ENCODE peak calls at places on chromosomes 16 and 17, in seven cellular contexts. One of them, this sample, is unnamed.

GRCh38 chr17:18314059-18314730 is 599 bp downstream of the TOP3A start:
- DNase-seq in body of pancreas: no peak
- DNase-seq in thoracic aorta: no peak
- DNase-seq in fibroblast of mammary gland: no peak
- DNase-seq in hepatocyte: no peak
- DNase-seq in neural progenitor cell: peak
- DNase-seq in lower lobe of right lung: no peak
- DNase-seq in this sample: peak

GRCh38 chr16:1287982-1288670 is 21.3 kb upstream of the UBE2I start:
- DNase-seq in body of pancreas: no peak
- DNase-seq in thoracic aorta: no peak
- DNase-seq in fibroblast of mammary gland: no peak
- DNase-seq in hepatocyte: no peak
- DNase-seq in neural progenitor cell: no peak
- DNase-seq in lower lobe of right lung: no peak
- DNase-seq in this sample: peak

GRCh38 chr16:85888405-85889331 is 10.3 kb upstream of the IRF8 start:
- DNase-seq in body of pancreas: no peak
- DNase-seq in thoracic aorta: no peak
- DNase-seq in fibroblast of mammary gland: peak
- DNase-seq in hepatocyte: no peak
- DNase-seq in neural progenitor cell: no peak
- DNase-seq in lower lobe of right lung: no peak
- DNase-seq in this sample: no peak

GRCh38 chr17:17304521-17304985 is 1.4 kb downstream of the NT5M start:
- DNase-seq in body of pancreas: no peak
- DNase-seq in thoracic aorta: no peak
- DNase-seq in fibroblast of mammary gland: no peak
- DNase-seq in hepatocyte: no peak
- DNase-seq in neural progenitor cell: no peak
- DNase-seq in lower lobe of right lung: no peak
- DNase-seq in this sample: no peak

GRCh38 chr17:44354582-44355309 is 8.9 kb downstream of the FAM171A2 start:
- DNase-seq in body of pancreas: peak
- DNase-seq in thoracic aorta: no peak
- DNase-seq in fibroblast of mammary gland: no peak
- DNase-seq in hepatocyte: peak
- DNase-seq in neural progenitor cell: peak
- DNase-seq in lower lobe of right lung: no peak
- DNase-seq in this sample: no peak

GRCh38 chr16:71923941-71924690 is 28.8 kb downstream of the IST1 start:
- DNase-seq in body of pancreas: no peak
- DNase-seq in thoracic aorta: no peak
- DNase-seq in fibroblast of mammary gland: peak
- DNase-seq in hepatocyte: no peak
- DNase-seq in neural progenitor cell: no peak
- DNase-seq in lower lobe of right lung: no peak
- DNase-seq in this sample: no peak

GRCh38 chr17:54749157-54749556 is 151.5 kb upstream of the TOM1L1 start:
- DNase-seq in body of pancreas: no peak
- DNase-seq in thoracic aorta: no peak
- DNase-seq in fibroblast of mammary gland: no peak
- DNase-seq in hepatocyte: no peak
- DNase-seq in neural progenitor cell: peak
- DNase-seq in lower lobe of right lung: no peak
- DNase-seq in this sample: no peak

GRCh38 chr17:37752482-37752881 is 7.6 kb upstream of the HNF1B start:
- DNase-seq in body of pancreas: no peak
- DNase-seq in thoracic aorta: no peak
- DNase-seq in fibroblast of mammary gland: peak
- DNase-seq in hepatocyte: peak
- DNase-seq in neural progenitor cell: no peak
- DNase-seq in lower lobe of right lung: no peak
- DNase-seq in this sample: no peak

GRCh38 chr17:67477687-67478086 is 100.6 kb downstream of the PITPNC1 start:
- DNase-seq in body of pancreas: no peak
- DNase-seq in thoracic aorta: no peak
- DNase-seq in fibroblast of mammary gland: peak
- DNase-seq in hepatocyte: no peak
- DNase-seq in neural progenitor cell: no peak
- DNase-seq in lower lobe of right lung: no peak
- DNase-seq in this sample: no peak

GRCh38 chr17:39634384-39634871 is 2.5 kb upstream of the STARD3 start:
- DNase-seq in body of pancreas: no peak
- DNase-seq in thoracic aorta: no peak
- DNase-seq in fibroblast of mammary gland: peak
- DNase-seq in hepatocyte: peak
- DNase-seq in neural progenitor cell: peak
- DNase-seq in lower lobe of right lung: no peak
- DNase-seq in this sample: no peak

GRCh38 chr17:40956401-40957254 is 10.1 kb downstream of the KRT39 start:
- DNase-seq in body of pancreas: no peak
- DNase-seq in thoracic aorta: no peak
- DNase-seq in fibroblast of mammary gland: peak
- DNase-seq in hepatocyte: peak
- DNase-seq in neural progenitor cell: no peak
- DNase-seq in lower lobe of right lung: no peak
- DNase-seq in this sample: no peak

GRCh38 chr17:75764417-75764710 is 628 bp downstream of the GALK1 start:
- DNase-seq in body of pancreas: no peak
- DNase-seq in thoracic aorta: no peak
- DNase-seq in fibroblast of mammary gland: no peak
- DNase-seq in hepatocyte: no peak
- DNase-seq in neural progenitor cell: no peak
- DNase-seq in lower lobe of right lung: no peak
- DNase-seq in this sample: no peak

GRCh38 chr16:27639588-27640276 is 89.8 kb downstream of the KATNIP start:
- DNase-seq in body of pancreas: no peak
- DNase-seq in thoracic aorta: no peak
- DNase-seq in fibroblast of mammary gland: peak
- DNase-seq in hepatocyte: peak
- DNase-seq in neural progenitor cell: peak
- DNase-seq in lower lobe of right lung: no peak
- DNase-seq in this sample: no peak

GRCh38 chr17:51184124-51184523 is 17.9 kb downstream of the NME2 start:
- DNase-seq in body of pancreas: no peak
- DNase-seq in thoracic aorta: no peak
- DNase-seq in fibroblast of mammary gland: no peak
- DNase-seq in hepatocyte: no peak
- DNase-seq in neural progenitor cell: no peak
- DNase-seq in lower lobe of right lung: no peak
- DNase-seq in this sample: no peak

GRCh38 chr16:10752843-10753523 is 9.3 kb downstream of the NUBP1 start:
- DNase-seq in body of pancreas: no peak
- DNase-seq in thoracic aorta: no peak
- DNase-seq in fibroblast of mammary gland: no peak
- DNase-seq in hepatocyte: no peak
- DNase-seq in neural progenitor cell: no peak
- DNase-seq in lower lobe of right lung: peak
- DNase-seq in this sample: peak

GRCh38 chr17:62869885-62870580 is 61.9 kb upstream of the MARCHF10 start:
- DNase-seq in body of pancreas: no peak
- DNase-seq in thoracic aorta: no peak
- DNase-seq in fibroblast of mammary gland: peak
- DNase-seq in hepatocyte: peak
- DNase-seq in neural progenitor cell: peak
- DNase-seq in lower lobe of right lung: no peak
- DNase-seq in this sample: no peak

GRCh38 chr16:87327798-87328495 is 10.8 kb upstream of the C16orf95 start:
- DNase-seq in body of pancreas: no peak
- DNase-seq in thoracic aorta: no peak
- DNase-seq in fibroblast of mammary gland: no peak
- DNase-seq in hepatocyte: no peak
- DNase-seq in neural progenitor cell: no peak
- DNase-seq in lower lobe of right lung: peak
- DNase-seq in this sample: no peak

GRCh38 chr17:80494547-80494946 is 18.1 kb upstream of the NPTX1 start:
- DNase-seq in body of pancreas: no peak
- DNase-seq in thoracic aorta: no peak
- DNase-seq in fibroblast of mammary gland: no peak
- DNase-seq in hepatocyte: no peak
- DNase-seq in neural progenitor cell: no peak
- DNase-seq in lower lobe of right lung: no peak
- DNase-seq in this sample: no peak

GRCh38 chr17:50534222-50534978 is 1.9 kb downstream of the EPN3 start:
- DNase-seq in body of pancreas: peak
- DNase-seq in thoracic aorta: no peak
- DNase-seq in fibroblast of mammary gland: peak
- DNase-seq in hepatocyte: peak
- DNase-seq in neural progenitor cell: peak
- DNase-seq in lower lobe of right lung: peak
- DNase-seq in this sample: peak

GRCh38 chr17:62809656-62810055 is 1.5 kb upstream of the MARCHF10 start:
- DNase-seq in body of pancreas: no peak
- DNase-seq in thoracic aorta: no peak
- DNase-seq in fibroblast of mammary gland: peak
- DNase-seq in hepatocyte: no peak
- DNase-seq in neural progenitor cell: no peak
- DNase-seq in lower lobe of right lung: no peak
- DNase-seq in this sample: no peak

GRCh38 chr17:65204001-65204400 is 66.8 kb downstream of the RGS9 start:
- DNase-seq in body of pancreas: no peak
- DNase-seq in thoracic aorta: no peak
- DNase-seq in fibroblast of mammary gland: no peak
- DNase-seq in hepatocyte: no peak
- DNase-seq in neural progenitor cell: no peak
- DNase-seq in lower lobe of right lung: no peak
- DNase-seq in this sample: no peak

GRCh38 chr17:75105269-75106080 is 4.3 kb upstream of the ARMC7 start:
- DNase-seq in body of pancreas: peak
- DNase-seq in thoracic aorta: no peak
- DNase-seq in fibroblast of mammary gland: peak
- DNase-seq in hepatocyte: peak
- DNase-seq in neural progenitor cell: peak
- DNase-seq in lower lobe of right lung: peak
- DNase-seq in this sample: peak

GRCh38 chr17:80584171-80584905 is 39.7 kb downstream of the RPTOR start:
- DNase-seq in body of pancreas: no peak
- DNase-seq in thoracic aorta: no peak
- DNase-seq in fibroblast of mammary gland: peak
- DNase-seq in hepatocyte: no peak
- DNase-seq in neural progenitor cell: no peak
- DNase-seq in lower lobe of right lung: no peak
- DNase-seq in this sample: no peak

GRCh38 chr17:63704259-63704576 is 4.3 kb upstream of the LIMD2 start:
- DNase-seq in body of pancreas: no peak
- DNase-seq in thoracic aorta: no peak
- DNase-seq in fibroblast of mammary gland: no peak
- DNase-seq in hepatocyte: no peak
- DNase-seq in neural progenitor cell: no peak
- DNase-seq in lower lobe of right lung: no peak
- DNase-seq in this sample: no peak

GRCh38 chr17:40319651-40320550 is 10.9 kb downstream of the RARA start:
- DNase-seq in body of pancreas: no peak
- DNase-seq in thoracic aorta: no peak
- DNase-seq in fibroblast of mammary gland: peak
- DNase-seq in hepatocyte: peak
- DNase-seq in neural progenitor cell: no peak
- DNase-seq in lower lobe of right lung: peak
- DNase-seq in this sample: peak

GRCh38 chr17:18185391-18185790 is 1.8 kb downstream of the ALKBH5 start:
- DNase-seq in body of pancreas: no peak
- DNase-seq in thoracic aorta: no peak
- DNase-seq in fibroblast of mammary gland: peak
- DNase-seq in hepatocyte: no peak
- DNase-seq in neural progenitor cell: peak
- DNase-seq in lower lobe of right lung: no peak
- DNase-seq in this sample: peak

GRCh38 chr17:40703652-40704051 is at the start of gene KRT24:
- DNase-seq in body of pancreas: no peak
- DNase-seq in thoracic aorta: no peak
- DNase-seq in fibroblast of mammary gland: no peak
- DNase-seq in hepatocyte: no peak
- DNase-seq in neural progenitor cell: no peak
- DNase-seq in lower lobe of right lung: no peak
- DNase-seq in this sample: no peak

GRCh38 chr16:69861276-69862030 is 89.7 kb upstream of the CLEC18A start:
- DNase-seq in body of pancreas: peak
- DNase-seq in thoracic aorta: peak
- DNase-seq in fibroblast of mammary gland: peak
- DNase-seq in hepatocyte: peak
- DNase-seq in neural progenitor cell: no peak
- DNase-seq in lower lobe of right lung: no peak
- DNase-seq in this sample: peak

GRCh38 chr17:72592242-72592966 is 471.6 kb downstream of the SOX9 start:
- DNase-seq in body of pancreas: peak
- DNase-seq in thoracic aorta: no peak
- DNase-seq in fibroblast of mammary gland: peak
- DNase-seq in hepatocyte: peak
- DNase-seq in neural progenitor cell: peak
- DNase-seq in lower lobe of right lung: peak
- DNase-seq in this sample: peak

GRCh38 chr17:9225305-9226101 is 204.2 kb downstream of the NTN1 start:
- DNase-seq in body of pancreas: no peak
- DNase-seq in thoracic aorta: no peak
- DNase-seq in fibroblast of mammary gland: no peak
- DNase-seq in hepatocyte: no peak
- DNase-seq in neural progenitor cell: peak
- DNase-seq in lower lobe of right lung: no peak
- DNase-seq in this sample: no peak
- TF ChIP-seq CTCF in body of pancreas: no peak
- TF ChIP-seq CTCF in thoracic aorta: peak
- TF ChIP-seq CTCF in fibroblast of mammary gland: no peak
- TF ChIP-seq CTCF in hepatocyte: no peak
- TF ChIP-seq CTCF in neural progenitor cell: peak
- TF ChIP-seq CTCF in lower lobe of right lung: no peak
- TF ChIP-seq CTCF in this sample: no peak

GRCh38 chr16:20004931-20005330 is 68.8 kb downstream of the GPR139 start:
- DNase-seq in body of pancreas: no peak
- DNase-seq in thoracic aorta: no peak
- DNase-seq in fibroblast of mammary gland: no peak
- DNase-seq in hepatocyte: no peak
- DNase-seq in neural progenitor cell: peak
- DNase-seq in lower lobe of right lung: no peak
- DNase-seq in this sample: no peak
- TF ChIP-seq CTCF in body of pancreas: no peak
- TF ChIP-seq CTCF in thoracic aorta: no peak
- TF ChIP-seq CTCF in fibroblast of mammary gland: no peak
- TF ChIP-seq CTCF in hepatocyte: no peak
- TF ChIP-seq CTCF in neural progenitor cell: peak
- TF ChIP-seq CTCF in lower lobe of right lung: no peak
- TF ChIP-seq CTCF in this sample: no peak

GRCh38 chr16:67919618-67920210 is 11.9 kb downstream of the CTRL start:
- DNase-seq in body of pancreas: no peak
- DNase-seq in thoracic aorta: no peak
- DNase-seq in fibroblast of mammary gland: no peak
- DNase-seq in hepatocyte: no peak
- DNase-seq in neural progenitor cell: no peak
- DNase-seq in lower lobe of right lung: no peak
- DNase-seq in this sample: no peak
- TF ChIP-seq CTCF in body of pancreas: no peak
- TF ChIP-seq CTCF in thoracic aorta: no peak
- TF ChIP-seq CTCF in fibroblast of mammary gland: no peak
- TF ChIP-seq CTCF in hepatocyte: no peak
- TF ChIP-seq CTCF in neural progenitor cell: no peak
- TF ChIP-seq CTCF in lower lobe of right lung: no peak
- TF ChIP-seq CTCF in this sample: no peak

DNA sequence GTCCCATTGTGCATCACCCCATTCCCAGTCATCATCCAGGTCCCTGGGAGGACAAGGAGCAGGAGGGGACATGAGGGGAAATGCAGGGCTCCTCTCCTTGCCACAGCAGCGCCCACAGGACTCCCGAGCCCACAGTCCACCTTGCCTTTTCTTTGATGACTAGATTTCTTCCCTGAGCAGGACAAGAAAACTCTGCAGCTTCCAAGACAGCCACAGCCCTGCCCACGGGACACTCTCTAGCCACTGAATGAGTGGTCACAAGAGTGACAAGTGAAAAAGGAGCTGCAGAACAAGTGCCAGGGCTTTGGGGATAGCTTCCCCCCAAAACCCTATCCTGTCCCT is 4.7 kb downstream of the NEURL4 start:
- DNase-seq in body of pancreas: no peak
- DNase-seq in thoracic aorta: no peak
- DNase-seq in fibroblast of mammary gland: no peak
- DNase-seq in hepatocyte: no peak
- DNase-seq in neural progenitor cell: no peak
- DNase-seq in lower lobe of right lung: no peak
- DNase-seq in this sample: no peak
- TF ChIP-seq CTCF in body of pancreas: no peak
- TF ChIP-seq CTCF in thoracic aorta: no peak
- TF ChIP-seq CTCF in fibroblast of mammary gland: no peak
- TF ChIP-seq CTCF in hepatocyte: no peak
- TF ChIP-seq CTCF in neural progenitor cell: no peak
- TF ChIP-seq CTCF in lower lobe of right lung: no peak
- TF ChIP-seq CTCF in this sample: no peak

This sample was measured in thyroid gland.